ENCODE peak calls at places on chromosomes 13 and 19, in six cellular contexts. One of them, this sample, is unnamed.
A peak's percentile ranks its signal among the peaks of the same experiment; 100 is the strongest.

GRCh38 chr13:24133396-24133795 is 27.1 kb upstream of the SPATA13 start:
- DNase-seq in amygdala: no peak
- DNase-seq in myocyte: no peak
- DNase-seq in NCI-H2171: no peak
- DNase-seq in sciatic nerve: no peak
- DNase-seq in neuronal stem cell: no peak
- DNase-seq in this sample: no peak

GRCh38 chr19:58305932-58306323 is 751 bp downstream of the ERVK3-1 start:
- DNase-seq in myocyte: no peak
- DNase-seq in neuronal stem cell: no peak
- DNase-seq in NCI-H2171: no peak
- DNase-seq in amygdala: no peak
- DNase-seq in sciatic nerve: no peak
- DNase-seq in this sample: no peak

GRCh38 chr13:66322193-66322592 is 907.9 kb downstream of the PCDH9 start:
- DNase-seq in neuronal stem cell: no peak
- DNase-seq in myocyte: no peak
- DNase-seq in NCI-H2171: peak; percentile 15
- DNase-seq in amygdala: no peak
- DNase-seq in sciatic nerve: no peak
- DNase-seq in this sample: no peak

GRCh38 chr13:74136089-74136658 is 2.0 kb upstream of the KLF12 start:
- DNase-seq in neuronal stem cell: no peak
- DNase-seq in myocyte: peak; percentile 64
- DNase-seq in amygdala: no peak
- DNase-seq in NCI-H2171: peak; percentile 21
- DNase-seq in sciatic nerve: peak; percentile 66
- DNase-seq in this sample: peak; percentile 31

GRCh38 chr19:2112516-2113320 is 16.0 kb downstream of the IZUMO4 start:
- DNase-seq in sciatic nerve: no peak
- DNase-seq in myocyte: no peak
- DNase-seq in amygdala: no peak
- DNase-seq in NCI-H2171: no peak
- DNase-seq in neuronal stem cell: no peak
- DNase-seq in this sample: no peak

GRCh38 chr13:99224019-99224418 is 23.4 kb downstream of the UBAC2 start:
- DNase-seq in NCI-H2171: no peak
- DNase-seq in myocyte: no peak
- DNase-seq in sciatic nerve: no peak
- DNase-seq in amygdala: no peak
- DNase-seq in neuronal stem cell: no peak
- DNase-seq in this sample: no peak

GRCh38 chr13:73984949-73985691 is 149.1 kb downstream of the KLF12 start:
- DNase-seq in amygdala: no peak
- DNase-seq in sciatic nerve: no peak
- DNase-seq in neuronal stem cell: no peak
- DNase-seq in NCI-H2171: no peak
- DNase-seq in myocyte: no peak
- DNase-seq in this sample: peak; percentile 63

GRCh38 chr19:42277821-42278809 is 9.1 kb downstream of the CIC start:
- DNase-seq in NCI-H2171: peak; percentile 20
- DNase-seq in amygdala: no peak
- DNase-seq in neuronal stem cell: no peak
- DNase-seq in myocyte: peak; percentile 92
- DNase-seq in sciatic nerve: peak; percentile 63
- DNase-seq in this sample: no peak

GRCh38 chr13:87122551-87122950 is 548.6 kb upstream of the SLITRK5 start:
- DNase-seq in neuronal stem cell: no peak
- DNase-seq in myocyte: peak; percentile 32
- DNase-seq in NCI-H2171: no peak
- DNase-seq in sciatic nerve: no peak
- DNase-seq in amygdala: no peak
- DNase-seq in this sample: no peak

GRCh38 chr13:98997738-98998641 is 20.1 kb upstream of the DOCK9 start:
- DNase-seq in myocyte: peak; percentile 99
- DNase-seq in amygdala: no peak
- DNase-seq in sciatic nerve: no peak
- DNase-seq in NCI-H2171: no peak
- DNase-seq in neuronal stem cell: no peak
- DNase-seq in this sample: no peak

GRCh38 chr19:32168606-32169005 is 176.8 kb upstream of the ZNF507 start:
- DNase-seq in sciatic nerve: no peak
- DNase-seq in neuronal stem cell: no peak
- DNase-seq in amygdala: no peak
- DNase-seq in NCI-H2171: no peak
- DNase-seq in myocyte: no peak
- DNase-seq in this sample: no peak

GRCh38 chr19:3125900-3126524 is 9.8 kb upstream of the GNA15 start:
- DNase-seq in amygdala: peak; percentile 3
- DNase-seq in NCI-H2171: peak; percentile 53
- DNase-seq in myocyte: peak; percentile 17
- DNase-seq in sciatic nerve: no peak
- DNase-seq in neuronal stem cell: no peak
- DNase-seq in this sample: no peak

GRCh38 chr13:40665754-40666057 is 735 bp downstream of the FOXO1 start:
- DNase-seq in myocyte: no peak
- DNase-seq in neuronal stem cell: no peak
- DNase-seq in amygdala: no peak
- DNase-seq in sciatic nerve: no peak
- DNase-seq in NCI-H2171: no peak
- DNase-seq in this sample: no peak

GRCh38 chr19:33904681-33905080 is 108.0 kb downstream of the KCTD15 start:
- DNase-seq in amygdala: no peak
- DNase-seq in sciatic nerve: no peak
- DNase-seq in NCI-H2171: no peak
- DNase-seq in myocyte: peak; percentile 33
- DNase-seq in neuronal stem cell: peak; percentile 12
- DNase-seq in this sample: no peak

GRCh38 chr13:26480246-26480855 is 77.1 kb upstream of the WASF3 start:
- DNase-seq in sciatic nerve: no peak
- DNase-seq in NCI-H2171: no peak
- DNase-seq in amygdala: no peak
- DNase-seq in neuronal stem cell: no peak
- DNase-seq in myocyte: no peak
- DNase-seq in this sample: no peak

GRCh38 chr19:27776020-27776419 is 1436.9 kb downstream of the UQCRFS1 start:
- DNase-seq in neuronal stem cell: no peak
- DNase-seq in amygdala: no peak
- DNase-seq in NCI-H2171: no peak
- DNase-seq in sciatic nerve: no peak
- DNase-seq in myocyte: no peak
- DNase-seq in this sample: no peak

GRCh38 chr13:109577191-109577700 is 209.1 kb downstream of the IRS2 start:
- DNase-seq in NCI-H2171: no peak
- DNase-seq in amygdala: no peak
- DNase-seq in neuronal stem cell: no peak
- DNase-seq in sciatic nerve: no peak
- DNase-seq in myocyte: no peak
- DNase-seq in this sample: no peak

GRCh38 chr13:31121327-31122140 is 40.2 kb downstream of the HSPH1 start:
- DNase-seq in sciatic nerve: no peak
- DNase-seq in myocyte: no peak
- DNase-seq in amygdala: no peak
- DNase-seq in neuronal stem cell: no peak
- DNase-seq in NCI-H2171: no peak
- DNase-seq in this sample: no peak

GRCh38 chr19:19488041-19488874 is 27.1 kb downstream of the TSSK6 start:
- DNase-seq in NCI-H2171: no peak
- DNase-seq in sciatic nerve: no peak
- DNase-seq in amygdala: no peak
- DNase-seq in neuronal stem cell: no peak
- DNase-seq in myocyte: peak; percentile 44
- DNase-seq in this sample: no peak

GRCh38 chr19:3792114-3792513 is 5.9 kb upstream of the MATK start:
- DNase-seq in myocyte: no peak
- DNase-seq in NCI-H2171: no peak
- DNase-seq in amygdala: no peak
- DNase-seq in sciatic nerve: no peak
- DNase-seq in neuronal stem cell: no peak
- DNase-seq in this sample: no peak

GRCh38 chr13:21822029-21822428 is 151.2 kb downstream of the FGF9 start:
- DNase-seq in sciatic nerve: no peak
- DNase-seq in myocyte: no peak
- DNase-seq in amygdala: no peak
- DNase-seq in neuronal stem cell: no peak
- DNase-seq in NCI-H2171: no peak
- DNase-seq in this sample: no peak

GRCh38 chr13:37175996-37176395 is 70.5 kb upstream of the CSNK1A1L start:
- DNase-seq in neuronal stem cell: no peak
- DNase-seq in amygdala: no peak
- DNase-seq in myocyte: peak; percentile 68
- DNase-seq in sciatic nerve: no peak
- DNase-seq in NCI-H2171: no peak
- DNase-seq in this sample: no peak

GRCh38 chr19:982567-983170 is 1.5 kb upstream of the WDR18 start:
- DNase-seq in myocyte: peak; percentile 67
- DNase-seq in neuronal stem cell: peak; percentile 79
- DNase-seq in NCI-H2171: peak; percentile 53
- DNase-seq in amygdala: peak; percentile 55
- DNase-seq in sciatic nerve: peak; percentile 82
- DNase-seq in this sample: peak; percentile 50

GRCh38 chr13:77565635-77566034 is 30.1 kb downstream of the SCEL start:
- DNase-seq in NCI-H2171: peak; percentile 53
- DNase-seq in neuronal stem cell: peak; percentile 3
- DNase-seq in sciatic nerve: no peak
- DNase-seq in myocyte: peak; percentile 22
- DNase-seq in amygdala: no peak
- DNase-seq in this sample: peak; percentile 7

GRCh38 chr13:65971541-65971940 is 1258.6 kb downstream of the PCDH9 start:
- DNase-seq in neuronal stem cell: peak; percentile 12
- DNase-seq in sciatic nerve: no peak
- DNase-seq in amygdala: no peak
- DNase-seq in myocyte: peak; percentile 10
- DNase-seq in NCI-H2171: no peak
- DNase-seq in this sample: no peak

GRCh38 chr13:49323344-49323743 is 75.6 kb downstream of the CDADC1 start:
- DNase-seq in neuronal stem cell: no peak
- DNase-seq in myocyte: no peak
- DNase-seq in amygdala: no peak
- DNase-seq in NCI-H2171: no peak
- DNase-seq in sciatic nerve: no peak
- DNase-seq in this sample: no peak

GRCh38 chr19:52786078-52786463 is 520 bp downstream of the ZNF600 start:
- DNase-seq in amygdala: no peak
- DNase-seq in NCI-H2171: no peak
- DNase-seq in myocyte: peak; percentile 0
- DNase-seq in neuronal stem cell: no peak
- DNase-seq in sciatic nerve: no peak
- DNase-seq in this sample: no peak

GRCh38 chr19:20165971-20166592 is 932 bp upstream of the ZNF486 start:
- DNase-seq in myocyte: no peak
- DNase-seq in amygdala: no peak
- DNase-seq in NCI-H2171: no peak
- DNase-seq in sciatic nerve: no peak
- DNase-seq in neuronal stem cell: no peak
- DNase-seq in this sample: no peak

GRCh38 chr19:33496016-33496415 is 25.6 kb downstream of the PEPD start:
- DNase-seq in neuronal stem cell: no peak
- DNase-seq in sciatic nerve: no peak
- DNase-seq in myocyte: no peak
- DNase-seq in NCI-H2171: no peak
- DNase-seq in amygdala: no peak
- DNase-seq in this sample: no peak

GRCh38 chr13:57665471-57665870 is 33.9 kb downstream of the PCDH17 start:
- DNase-seq in myocyte: no peak
- DNase-seq in amygdala: no peak
- DNase-seq in neuronal stem cell: no peak
- DNase-seq in sciatic nerve: no peak
- DNase-seq in NCI-H2171: no peak
- DNase-seq in this sample: no peak

GRCh38 chr19:45623984-45624383 is 15.2 kb downstream of the EML2 start:
- DNase-seq in neuronal stem cell: no peak
- DNase-seq in NCI-H2171: no peak
- DNase-seq in amygdala: no peak
- DNase-seq in sciatic nerve: no peak
- DNase-seq in myocyte: no peak
- DNase-seq in this sample: no peak

GRCh38 chr19:3606690-3607289 is at the start of gene TBXA2R:
- DNase-seq in sciatic nerve: peak; percentile 92
- DNase-seq in amygdala: no peak
- DNase-seq in neuronal stem cell: no peak
- DNase-seq in NCI-H2171: no peak
- DNase-seq in myocyte: peak; percentile 53
- DNase-seq in this sample: no peak

GRCh38 chr19:34556500-34556899 is 74.9 kb downstream of the WTIP start:
- DNase-seq in myocyte: peak; percentile 37
- DNase-seq in neuronal stem cell: no peak
- DNase-seq in amygdala: peak; percentile 0
- DNase-seq in sciatic nerve: no peak
- DNase-seq in NCI-H2171: no peak
- DNase-seq in this sample: no peak

GRCh38 chr19:12331211-12331941 is 2.1 kb downstream of the ZNF563 start:
- DNase-seq in neuronal stem cell: no peak
- DNase-seq in amygdala: no peak
- DNase-seq in sciatic nerve: no peak
- DNase-seq in myocyte: no peak
- DNase-seq in NCI-H2171: no peak
- DNase-seq in this sample: no peak

GRCh38 chr13:39618546-39618945 is 15.6 kb upstream of the LHFPL6 start:
- DNase-seq in NCI-H2171: no peak
- DNase-seq in neuronal stem cell: no peak
- DNase-seq in sciatic nerve: no peak
- DNase-seq in myocyte: no peak
- DNase-seq in amygdala: no peak
- DNase-seq in this sample: no peak

GRCh38 chr13:46728777-46729176 is 68.2 kb downstream of the ESD start:
- DNase-seq in amygdala: no peak
- DNase-seq in NCI-H2171: no peak
- DNase-seq in myocyte: peak; percentile 23
- DNase-seq in sciatic nerve: no peak
- DNase-seq in neuronal stem cell: no peak
- DNase-seq in this sample: no peak

GRCh38 chr13:42229287-42229686 is 42.7 kb upstream of the AKAP11 start:
- DNase-seq in myocyte: no peak
- DNase-seq in amygdala: no peak
- DNase-seq in sciatic nerve: no peak
- DNase-seq in neuronal stem cell: no peak
- DNase-seq in NCI-H2171: no peak
- DNase-seq in this sample: no peak

GRCh38 chr13:47472516-47472915 is 528.6 kb downstream of the SUCLA2 start:
- DNase-seq in NCI-H2171: no peak
- DNase-seq in sciatic nerve: no peak
- DNase-seq in amygdala: no peak
- DNase-seq in myocyte: no peak
- DNase-seq in neuronal stem cell: no peak
- DNase-seq in this sample: no peak

GRCh38 chr19:35310331-35310730 is 18.4 kb downstream of the MAG start:
- DNase-seq in amygdala: no peak
- DNase-seq in neuronal stem cell: no peak
- DNase-seq in NCI-H2171: no peak
- DNase-seq in sciatic nerve: no peak
- DNase-seq in myocyte: no peak
- DNase-seq in this sample: no peak

This sample was measured in NCI-H1930.